ENCODE peak calls at places on chromosome 2, in six cellular contexts. Z, V, D, I, M and B are unnamed samples.

GRCh38 chr2:33062665-33063249 is 116.0 kb downstream of the LTBP1 start:
- DNase-seq in Z (no peak), V (no peak), D (no peak), I (no peak), M (no peak), B (peak; percentile 22)

GRCh38 chr2:177391822-177392372 is 676 bp upstream of the AGPS start:
- DNase-seq in Z (no peak), V (no peak), D (no peak), I (no peak), M (no peak), B (no peak)

GRCh38 chr2:10076511-10076910 is 3.7 kb downstream of the CYS1 start:
- DNase-seq in Z (no peak), V (no peak), D (no peak), I (no peak), M (no peak), B (no peak)

GRCh38 chr2:231277962-231278361 is 79.5 kb downstream of the ARMC9 start:
- DNase-seq in Z (no peak), V (no peak), D (no peak), I (no peak), M (no peak), B (no peak)

GRCh38 chr2:29260151-29260772 is 145.0 kb downstream of the CLIP4 start:
- DNase-seq in Z (no peak), V (no peak), D (peak; percentile 35), I (no peak), M (no peak), B (peak; percentile 51)

GRCh38 chr2:128779301-128780095 is 460.8 kb upstream of the HS6ST1 start:
- DNase-seq in Z (no peak), V (no peak), D (no peak), I (no peak), M (no peak), B (no peak)

GRCh38 chr2:81225756-81226155 is 921.2 kb upstream of the LRRTM1 start:
- DNase-seq in Z (no peak), V (no peak), D (no peak), I (no peak), M (no peak), B (no peak)

GRCh38 chr2:67717692-67718091 is 320.6 kb downstream of the ETAA1 start:
- DNase-seq in Z (no peak), V (no peak), D (no peak), I (no peak), M (no peak), B (no peak)

GRCh38 chr2:43159797-43160196 is 66.6 kb downstream of the ZFP36L2 start:
- DNase-seq in Z (no peak), V (no peak), D (no peak), I (no peak), M (no peak), B (no peak)

GRCh38 chr2:102245266-102246151 is 58.7 kb downstream of the IL1RL2 start:
- DNase-seq in Z (no peak), V (no peak), D (no peak), I (no peak), M (no peak), B (no peak)

GRCh38 chr2:70192516-70192915 is 1.7 kb upstream of the C2orf42 start:
- DNase-seq in Z (no peak), V (no peak), D (no peak), I (no peak), M (no peak), B (no peak)

GRCh38 chr2:110858993-110859770 is 126.8 kb downstream of the ACOXL start:
- DNase-seq in Z (no peak), V (peak; percentile 58), D (no peak), I (no peak), M (no peak), B (no peak)

GRCh38 chr2:83787189-83787588 is 671.9 kb downstream of the SUCLG1 start:
- DNase-seq in Z (no peak), V (no peak), D (no peak), I (no peak), M (no peak), B (no peak)

GRCh38 chr2:23498941-23499340 is 114.0 kb downstream of the KLHL29 start:
- DNase-seq in Z (no peak), V (no peak), D (no peak), I (no peak), M (no peak), B (no peak)

GRCh38 chr2:239411117-239411516 is 10.3 kb upstream of the HDAC4 start:
- DNase-seq in Z (no peak), V (no peak), D (no peak), I (no peak), M (no peak), B (no peak)

GRCh38 chr2:39584283-39584972 is 81.3 kb upstream of the TMEM178A start:
- DNase-seq in Z (no peak), V (no peak), D (no peak), I (no peak), M (no peak), B (peak; percentile 13)

GRCh38 chr2:127080226-127080940 is 26.6 kb downstream of the BIN1 start:
- DNase-seq in Z (no peak), V (no peak), D (no peak), I (peak; percentile 37), M (no peak), B (no peak)

GRCh38 chr2:46970334-46971288 is 55.0 kb upstream of the MCFD2 start:
- DNase-seq in Z (no peak), V (no peak), D (peak; percentile 47), I (no peak), M (no peak), B (peak; percentile 42)

GRCh38 chr2:48105848-48106247 is 199.6 kb upstream of the FBXO11 start:
- DNase-seq in Z (no peak), V (no peak), D (no peak), I (no peak), M (no peak), B (no peak)

GRCh38 chr2:21256006-21256405 is 132.2 kb downstream of the TDRD15 start:
- DNase-seq in Z (no peak), V (peak; percentile 85), D (no peak), I (no peak), M (no peak), B (peak; percentile 98)

GRCh38 chr2:12642855-12643254 is 73.9 kb upstream of the TRIB2 start:
- DNase-seq in Z (no peak), V (no peak), D (no peak), I (no peak), M (no peak), B (no peak)

GRCh38 chr2:44136186-44136585 is 32.5 kb upstream of the PPM1B start:
- DNase-seq in Z (no peak), V (no peak), D (peak; percentile 72), I (no peak), M (no peak), B (peak; percentile 15)

GRCh38 chr2:46998551-46998950 is 82.9 kb upstream of the MCFD2 start:
- DNase-seq in Z (no peak), V (no peak), D (no peak), I (no peak), M (no peak), B (no peak)

GRCh38 chr2:239443666-239444567 is 43.1 kb upstream of the HDAC4 start:
- DNase-seq in Z (no peak), V (no peak), D (no peak), I (no peak), M (no peak), B (peak; percentile 74)

GRCh38 chr2:43518182-43518581 is 77.7 kb downstream of the THADA start:
- DNase-seq in Z (no peak), V (peak; percentile 16), D (no peak), I (no peak), M (no peak), B (no peak)